ENCODE peak calls at places on chromosomes 13 and 19, in nine cellular contexts. S is adrenal gland; D is fibroblast of lung; A is stimulated activated CD4-positive, alpha-beta T cell treated with anti-CD3 and anti-CD28 coated beads, TNF-alpha, amount 100 ng/mL, for 24 hours; B is AG09319; H is spleen; G is kidney; Z is NCI-H510A treated with DMSO at 0.1 percent for 48 hours; N is substantia nigra. T is an unnamed sample.

GRCh38 chr13:97301382-97302095 is 79.4 kb downstream of the MBNL2 start:
- DNase-seq in S (no peak), D (no peak), A (no peak), B (no peak), H (no peak), G (no peak), Z (no peak), N (no peak), T (no peak)

GRCh38 chr19:30471441-30471840 is 99.3 kb downstream of the ZNF536 start:
- DNase-seq in S (no peak), D (no peak), A (no peak), B (no peak), H (no peak), G (no peak), Z (no peak), N (no peak), T (no peak)

GRCh38 chr19:41821003-41821735 is 23.3 kb downstream of the LYPD4 start:
- DNase-seq in S (no peak), D (peak; percentile 10), A (peak; percentile 5), B (no peak), H (peak; percentile 66), G (no peak), Z (peak; percentile 88), N (no peak), T (no peak)

GRCh38 chr13:66200555-66200954 is 1029.6 kb downstream of the PCDH9 start:
- DNase-seq in S (no peak), D (no peak), A (no peak), B (no peak), H (no peak), G (no peak), Z (no peak), N (no peak), T (no peak)

GRCh38 chr13:32211788-32212187 is 103.4 kb downstream of the ZAR1L start:
- DNase-seq in S (no peak), D (peak; percentile 98), A (no peak), B (peak; percentile 76), H (no peak), G (no peak), Z (no peak), N (no peak), T (no peak)

GRCh38 chr13:62331384-62331783 is 915.7 kb upstream of the PCDH20 start:
- DNase-seq in S (no peak), D (no peak), A (no peak), B (no peak), H (no peak), G (no peak), Z (no peak), N (no peak), T (no peak)

GRCh38 chr19:17281391-17282304 is at the start of gene ANKLE1:
- DNase-seq in S (no peak), D (no peak), A (no peak), B (no peak), H (peak; percentile 89), G (peak; percentile 80), Z (no peak), N (no peak), T (peak; percentile 62)

GRCh38 chr19:15331419-15332310 is 674 bp downstream of the BRD4 start:
- DNase-seq in S (peak; percentile 59), D (peak; percentile 33), A (peak; percentile 27), B (no peak), H (peak; percentile 92), G (peak; percentile 86), Z (peak; percentile 15), N (no peak), T (peak; percentile 59)

GRCh38 chr13:73715114-73715909 is 418.9 kb downstream of the KLF12 start:
- DNase-seq in S (no peak), D (no peak), A (peak; percentile 14), B (no peak), H (no peak), G (no peak), Z (no peak), N (no peak), T (no peak)

GRCh38 chr19:41998246-41999020 is 4.4 kb upstream of the ATP1A3 start:
- DNase-seq in S (peak; percentile 31), D (peak; percentile 27), A (no peak), B (no peak), H (no peak), G (no peak), Z (peak; percentile 7), N (no peak), T (peak; percentile 64)

GRCh38 chr19:23521471-23521870 is 126.2 kb upstream of the ZNF91 start:
- DNase-seq in S (no peak), D (no peak), A (no peak), B (no peak), H (no peak), G (no peak), Z (no peak), N (no peak), T (no peak)

T was measured in right cardiac atrium.